ENCODE peak calls at places on chromosomes 11 and 22, in nine cellular contexts. One of them, this sample, is unnamed.

GRCh38 chr22:46892866-46893265 is 130.4 kb downstream of the TBC1D22A start:
- DNase-seq in stimulated activated CD8-positive, alpha-beta memory T cell treated with anti-CD3 and anti-CD28 coated beads, Interleukin-4, amount 100 ng/mL, for 48 hours: no peak
- DNase-seq in AG09319: no peak
- DNase-seq in A549: no peak
- DNase-seq in WTC11: no peak
- DNase-seq in NB4: no peak
- DNase-seq in NCI-H1436: no peak
- DNase-seq in NCI-H2029 treated with DMSO at 0.1 percent for 48 hours: no peak
- DNase-seq in stimulated activated naive CD4-positive, alpha-beta T cell: no peak
- DNase-seq in this sample: no peak

GRCh38 chr11:118437736-118438125 is 1.4 kb downstream of the KMT2A start:
- DNase-seq in stimulated activated CD8-positive, alpha-beta memory T cell treated with anti-CD3 and anti-CD28 coated beads, Interleukin-4, amount 100 ng/mL, for 48 hours: peak; percentile 60
- DNase-seq in AG09319: no peak
- DNase-seq in A549: no peak
- DNase-seq in WTC11: peak; percentile 31
- DNase-seq in NB4: peak; percentile 66
- DNase-seq in NCI-H1436: peak; percentile 44
- DNase-seq in NCI-H2029 treated with DMSO at 0.1 percent for 48 hours: no peak
- DNase-seq in stimulated activated naive CD4-positive, alpha-beta T cell: peak; percentile 36
- DNase-seq in this sample: peak; percentile 54

GRCh38 chr22:46297151-46297819 is 615 bp downstream of the GTSE1 start:
- DNase-seq in stimulated activated CD8-positive, alpha-beta memory T cell treated with anti-CD3 and anti-CD28 coated beads, Interleukin-4, amount 100 ng/mL, for 48 hours: peak; percentile 50
- DNase-seq in AG09319: no peak
- DNase-seq in A549: no peak
- DNase-seq in WTC11: peak; percentile 45
- DNase-seq in NB4: peak; percentile 66
- DNase-seq in NCI-H1436: no peak
- DNase-seq in NCI-H2029 treated with DMSO at 0.1 percent for 48 hours: no peak
- DNase-seq in stimulated activated naive CD4-positive, alpha-beta T cell: no peak
- DNase-seq in this sample: no peak

GRCh38 chr11:65435330-65435931 is 12.8 kb downstream of the NEAT1 start:
- DNase-seq in stimulated activated CD8-positive, alpha-beta memory T cell treated with anti-CD3 and anti-CD28 coated beads, Interleukin-4, amount 100 ng/mL, for 48 hours: no peak
- DNase-seq in AG09319: no peak
- DNase-seq in A549: peak; percentile 27
- DNase-seq in WTC11: no peak
- DNase-seq in NB4: no peak
- DNase-seq in NCI-H1436: no peak
- DNase-seq in NCI-H2029 treated with DMSO at 0.1 percent for 48 hours: no peak
- DNase-seq in stimulated activated naive CD4-positive, alpha-beta T cell: no peak
- DNase-seq in this sample: no peak

GRCh38 chr11:32888805-32889204 is 3.8 kb upstream of the QSER1 start:
- DNase-seq in stimulated activated CD8-positive, alpha-beta memory T cell treated with anti-CD3 and anti-CD28 coated beads, Interleukin-4, amount 100 ng/mL, for 48 hours: no peak
- DNase-seq in AG09319: no peak
- DNase-seq in A549: no peak
- DNase-seq in WTC11: no peak
- DNase-seq in NB4: no peak
- DNase-seq in NCI-H1436: no peak
- DNase-seq in NCI-H2029 treated with DMSO at 0.1 percent for 48 hours: no peak
- DNase-seq in stimulated activated naive CD4-positive, alpha-beta T cell: no peak
- DNase-seq in this sample: no peak

GRCh38 chr11:19803506-19803998 is 90.9 kb downstream of the NAV2 start:
- DNase-seq in stimulated activated CD8-positive, alpha-beta memory T cell treated with anti-CD3 and anti-CD28 coated beads, Interleukin-4, amount 100 ng/mL, for 48 hours: no peak
- DNase-seq in AG09319: no peak
- DNase-seq in A549: no peak
- DNase-seq in WTC11: no peak
- DNase-seq in NB4: no peak
- DNase-seq in NCI-H1436: no peak
- DNase-seq in NCI-H2029 treated with DMSO at 0.1 percent for 48 hours: no peak
- DNase-seq in stimulated activated naive CD4-positive, alpha-beta T cell: no peak
- DNase-seq in this sample: peak; percentile 42

GRCh38 chr11:6319879-6320410 is 356 bp downstream of the CAVIN3 start:
- DNase-seq in stimulated activated CD8-positive, alpha-beta memory T cell treated with anti-CD3 and anti-CD28 coated beads, Interleukin-4, amount 100 ng/mL, for 48 hours: peak; percentile 68
- DNase-seq in AG09319: peak; percentile 90
- DNase-seq in A549: peak; percentile 82
- DNase-seq in WTC11: peak; percentile 76
- DNase-seq in NB4: no peak
- DNase-seq in NCI-H1436: no peak
- DNase-seq in NCI-H2029 treated with DMSO at 0.1 percent for 48 hours: no peak
- DNase-seq in stimulated activated naive CD4-positive, alpha-beta T cell: no peak
- DNase-seq in this sample: peak; percentile 28

GRCh38 chr11:117076941-117077659 is 21.1 kb downstream of the SIK3 start:
- DNase-seq in stimulated activated CD8-positive, alpha-beta memory T cell treated with anti-CD3 and anti-CD28 coated beads, Interleukin-4, amount 100 ng/mL, for 48 hours: no peak
- DNase-seq in AG09319: no peak
- DNase-seq in A549: no peak
- DNase-seq in WTC11: no peak
- DNase-seq in NB4: no peak
- DNase-seq in NCI-H1436: peak; percentile 25
- DNase-seq in NCI-H2029 treated with DMSO at 0.1 percent for 48 hours: no peak
- DNase-seq in stimulated activated naive CD4-positive, alpha-beta T cell: no peak
- DNase-seq in this sample: peak; percentile 19

GRCh38 chr11:75428301-75428724 is 4.7 kb downstream of the KLHL35 start:
- DNase-seq in stimulated activated CD8-positive, alpha-beta memory T cell treated with anti-CD3 and anti-CD28 coated beads, Interleukin-4, amount 100 ng/mL, for 48 hours: peak; percentile 82
- DNase-seq in AG09319: peak; percentile 29
- DNase-seq in A549: no peak
- DNase-seq in WTC11: peak; percentile 85
- DNase-seq in NB4: peak; percentile 95
- DNase-seq in NCI-H1436: no peak
- DNase-seq in NCI-H2029 treated with DMSO at 0.1 percent for 48 hours: peak; percentile 89
- DNase-seq in stimulated activated naive CD4-positive, alpha-beta T cell: peak; percentile 71
- DNase-seq in this sample: no peak

GRCh38 chr11:125551835-125552342 is 17.4 kb upstream of the EI24 start:
- DNase-seq in stimulated activated CD8-positive, alpha-beta memory T cell treated with anti-CD3 and anti-CD28 coated beads, Interleukin-4, amount 100 ng/mL, for 48 hours: no peak
- DNase-seq in AG09319: no peak
- DNase-seq in A549: no peak
- DNase-seq in WTC11: no peak
- DNase-seq in NB4: no peak
- DNase-seq in NCI-H1436: no peak
- DNase-seq in NCI-H2029 treated with DMSO at 0.1 percent for 48 hours: no peak
- DNase-seq in stimulated activated naive CD4-positive, alpha-beta T cell: no peak
- DNase-seq in this sample: no peak

GRCh38 chr11:124644426-124645280 is 22.0 kb downstream of the TBRG1 start:
- DNase-seq in stimulated activated CD8-positive, alpha-beta memory T cell treated with anti-CD3 and anti-CD28 coated beads, Interleukin-4, amount 100 ng/mL, for 48 hours: peak; percentile 28
- DNase-seq in AG09319: peak; percentile 44
- DNase-seq in A549: peak; percentile 68
- DNase-seq in WTC11: peak; percentile 49
- DNase-seq in NB4: peak; percentile 67
- DNase-seq in NCI-H1436: peak; percentile 14
- DNase-seq in NCI-H2029 treated with DMSO at 0.1 percent for 48 hours: peak; percentile 20
- DNase-seq in stimulated activated naive CD4-positive, alpha-beta T cell: peak; percentile 6
- DNase-seq in this sample: peak; percentile 73

GRCh38 chr11:25596701-25597100 is 735.2 kb upstream of the ANO3 start:
- DNase-seq in stimulated activated CD8-positive, alpha-beta memory T cell treated with anti-CD3 and anti-CD28 coated beads, Interleukin-4, amount 100 ng/mL, for 48 hours: no peak
- DNase-seq in AG09319: no peak
- DNase-seq in A549: no peak
- DNase-seq in WTC11: no peak
- DNase-seq in NB4: no peak
- DNase-seq in NCI-H1436: no peak
- DNase-seq in NCI-H2029 treated with DMSO at 0.1 percent for 48 hours: no peak
- DNase-seq in stimulated activated naive CD4-positive, alpha-beta T cell: no peak
- DNase-seq in this sample: no peak

GRCh38 chr22:42317691-42318547 is 47.5 kb upstream of the TCF20 start:
- DNase-seq in stimulated activated CD8-positive, alpha-beta memory T cell treated with anti-CD3 and anti-CD28 coated beads, Interleukin-4, amount 100 ng/mL, for 48 hours: no peak
- DNase-seq in AG09319: no peak
- DNase-seq in A549: no peak
- DNase-seq in WTC11: peak; percentile 67
- DNase-seq in NB4: no peak
- DNase-seq in NCI-H1436: peak; percentile 78
- DNase-seq in NCI-H2029 treated with DMSO at 0.1 percent for 48 hours: peak; percentile 46
- DNase-seq in stimulated activated naive CD4-positive, alpha-beta T cell: no peak
- DNase-seq in this sample: peak; percentile 31

GRCh38 chr22:48084041-48084748 is 1321.7 kb downstream of the TBC1D22A start:
- DNase-seq in stimulated activated CD8-positive, alpha-beta memory T cell treated with anti-CD3 and anti-CD28 coated beads, Interleukin-4, amount 100 ng/mL, for 48 hours: no peak
- DNase-seq in AG09319: no peak
- DNase-seq in A549: no peak
- DNase-seq in WTC11: no peak
- DNase-seq in NB4: peak; percentile 14
- DNase-seq in NCI-H1436: no peak
- DNase-seq in NCI-H2029 treated with DMSO at 0.1 percent for 48 hours: peak; percentile 9
- DNase-seq in stimulated activated naive CD4-positive, alpha-beta T cell: no peak
- DNase-seq in this sample: no peak

GRCh38 chr11:35907648-35908431 is 36.0 kb upstream of the LDLRAD3 start:
- DNase-seq in stimulated activated CD8-positive, alpha-beta memory T cell treated with anti-CD3 and anti-CD28 coated beads, Interleukin-4, amount 100 ng/mL, for 48 hours: no peak
- DNase-seq in AG09319: no peak
- DNase-seq in A549: peak; percentile 45
- DNase-seq in WTC11: no peak
- DNase-seq in NB4: peak; percentile 44
- DNase-seq in NCI-H1436: no peak
- DNase-seq in NCI-H2029 treated with DMSO at 0.1 percent for 48 hours: no peak
- DNase-seq in stimulated activated naive CD4-positive, alpha-beta T cell: no peak
- DNase-seq in this sample: no peak

GRCh38 chr22:49724030-49724892 is 103.4 kb downstream of the BRD1 start:
- DNase-seq in stimulated activated CD8-positive, alpha-beta memory T cell treated with anti-CD3 and anti-CD28 coated beads, Interleukin-4, amount 100 ng/mL, for 48 hours: peak; percentile 57
- DNase-seq in AG09319: no peak
- DNase-seq in A549: no peak
- DNase-seq in WTC11: no peak
- DNase-seq in NB4: no peak
- DNase-seq in NCI-H1436: no peak
- DNase-seq in NCI-H2029 treated with DMSO at 0.1 percent for 48 hours: no peak
- DNase-seq in stimulated activated naive CD4-positive, alpha-beta T cell: peak; percentile 18
- DNase-seq in this sample: no peak

GRCh38 chr11:2525941-2526807 is 81.4 kb downstream of the KCNQ1 start:
- DNase-seq in stimulated activated CD8-positive, alpha-beta memory T cell treated with anti-CD3 and anti-CD28 coated beads, Interleukin-4, amount 100 ng/mL, for 48 hours: no peak
- DNase-seq in AG09319: no peak
- DNase-seq in A549: no peak
- DNase-seq in WTC11: peak; percentile 4
- DNase-seq in NB4: no peak
- DNase-seq in NCI-H1436: no peak
- DNase-seq in NCI-H2029 treated with DMSO at 0.1 percent for 48 hours: peak; percentile 24
- DNase-seq in stimulated activated naive CD4-positive, alpha-beta T cell: no peak
- DNase-seq in this sample: no peak

GRCh38 chr11:29432719-29433325 is 584.0 kb downstream of the KCNA4 start:
- DNase-seq in stimulated activated CD8-positive, alpha-beta memory T cell treated with anti-CD3 and anti-CD28 coated beads, Interleukin-4, amount 100 ng/mL, for 48 hours: no peak
- DNase-seq in AG09319: no peak
- DNase-seq in A549: peak; percentile 11
- DNase-seq in WTC11: no peak
- DNase-seq in NB4: peak; percentile 10
- DNase-seq in NCI-H1436: peak; percentile 0
- DNase-seq in NCI-H2029 treated with DMSO at 0.1 percent for 48 hours: peak; percentile 3
- DNase-seq in stimulated activated naive CD4-positive, alpha-beta T cell: no peak
- DNase-seq in this sample: no peak

GRCh38 chr11:121722431-121723256 is 269.9 kb upstream of the SORL1-AS1 start:
- DNase-seq in stimulated activated CD8-positive, alpha-beta memory T cell treated with anti-CD3 and anti-CD28 coated beads, Interleukin-4, amount 100 ng/mL, for 48 hours: no peak
- DNase-seq in AG09319: peak; percentile 74
- DNase-seq in A549: no peak
- DNase-seq in WTC11: peak; percentile 63
- DNase-seq in NB4: no peak
- DNase-seq in NCI-H1436: peak; percentile 48
- DNase-seq in NCI-H2029 treated with DMSO at 0.1 percent for 48 hours: peak; percentile 51
- DNase-seq in stimulated activated naive CD4-positive, alpha-beta T cell: no peak
- DNase-seq in this sample: no peak

GRCh38 chr11:30322162-30322561 is 742 bp upstream of the ARL14EP start:
- DNase-seq in stimulated activated CD8-positive, alpha-beta memory T cell treated with anti-CD3 and anti-CD28 coated beads, Interleukin-4, amount 100 ng/mL, for 48 hours: no peak
- DNase-seq in AG09319: no peak
- DNase-seq in A549: no peak
- DNase-seq in WTC11: no peak
- DNase-seq in NB4: no peak
- DNase-seq in NCI-H1436: no peak
- DNase-seq in NCI-H2029 treated with DMSO at 0.1 percent for 48 hours: no peak
- DNase-seq in stimulated activated naive CD4-positive, alpha-beta T cell: no peak
- DNase-seq in this sample: no peak

GRCh38 chr11:9037963-9038362 is 34.2 kb upstream of the NRIP3 start:
- DNase-seq in stimulated activated CD8-positive, alpha-beta memory T cell treated with anti-CD3 and anti-CD28 coated beads, Interleukin-4, amount 100 ng/mL, for 48 hours: no peak
- DNase-seq in AG09319: no peak
- DNase-seq in A549: no peak
- DNase-seq in WTC11: no peak
- DNase-seq in NB4: no peak
- DNase-seq in NCI-H1436: no peak
- DNase-seq in NCI-H2029 treated with DMSO at 0.1 percent for 48 hours: no peak
- DNase-seq in stimulated activated naive CD4-positive, alpha-beta T cell: no peak
- DNase-seq in this sample: no peak

GRCh38 chr22:23405366-23405851 is 174.7 kb downstream of the IGLL1 start:
- DNase-seq in stimulated activated CD8-positive, alpha-beta memory T cell treated with anti-CD3 and anti-CD28 coated beads, Interleukin-4, amount 100 ng/mL, for 48 hours: no peak
- DNase-seq in AG09319: no peak
- DNase-seq in A549: no peak
- DNase-seq in WTC11: peak; percentile 20
- DNase-seq in NB4: no peak
- DNase-seq in NCI-H1436: no peak
- DNase-seq in NCI-H2029 treated with DMSO at 0.1 percent for 48 hours: no peak
- DNase-seq in stimulated activated naive CD4-positive, alpha-beta T cell: no peak
- DNase-seq in this sample: no peak

GRCh38 chr11:34299284-34299961 is 58.4 kb downstream of the ABTB2 start:
- DNase-seq in stimulated activated CD8-positive, alpha-beta memory T cell treated with anti-CD3 and anti-CD28 coated beads, Interleukin-4, amount 100 ng/mL, for 48 hours: no peak
- DNase-seq in AG09319: peak; percentile 34
- DNase-seq in A549: no peak
- DNase-seq in WTC11: no peak
- DNase-seq in NB4: no peak
- DNase-seq in NCI-H1436: no peak
- DNase-seq in NCI-H2029 treated with DMSO at 0.1 percent for 48 hours: peak; percentile 30
- DNase-seq in stimulated activated naive CD4-positive, alpha-beta T cell: no peak
- DNase-seq in this sample: no peak

GRCh38 chr11:62774407-62774806 is 3.2 kb downstream of the TAF6L start:
- DNase-seq in stimulated activated CD8-positive, alpha-beta memory T cell treated with anti-CD3 and anti-CD28 coated beads, Interleukin-4, amount 100 ng/mL, for 48 hours: no peak
- DNase-seq in AG09319: no peak
- DNase-seq in A549: no peak
- DNase-seq in WTC11: no peak
- DNase-seq in NB4: no peak
- DNase-seq in NCI-H1436: no peak
- DNase-seq in NCI-H2029 treated with DMSO at 0.1 percent for 48 hours: no peak
- DNase-seq in stimulated activated naive CD4-positive, alpha-beta T cell: no peak
- DNase-seq in this sample: no peak

GRCh38 chr22:42862045-42862734 is 5.1 kb upstream of the ARFGAP3 start:
- DNase-seq in stimulated activated CD8-positive, alpha-beta memory T cell treated with anti-CD3 and anti-CD28 coated beads, Interleukin-4, amount 100 ng/mL, for 48 hours: no peak
- DNase-seq in AG09319: no peak
- DNase-seq in A549: peak; percentile 76
- DNase-seq in WTC11: no peak
- DNase-seq in NB4: no peak
- DNase-seq in NCI-H1436: no peak
- DNase-seq in NCI-H2029 treated with DMSO at 0.1 percent for 48 hours: no peak
- DNase-seq in stimulated activated naive CD4-positive, alpha-beta T cell: no peak
- DNase-seq in this sample: no peak

GRCh38 chr11:15627560-15627959 is 512.8 kb downstream of the INSC start:
- DNase-seq in stimulated activated CD8-positive, alpha-beta memory T cell treated with anti-CD3 and anti-CD28 coated beads, Interleukin-4, amount 100 ng/mL, for 48 hours: no peak
- DNase-seq in AG09319: no peak
- DNase-seq in A549: no peak
- DNase-seq in WTC11: no peak
- DNase-seq in NB4: no peak
- DNase-seq in NCI-H1436: no peak
- DNase-seq in NCI-H2029 treated with DMSO at 0.1 percent for 48 hours: no peak
- DNase-seq in stimulated activated naive CD4-positive, alpha-beta T cell: no peak
- DNase-seq in this sample: no peak

GRCh38 chr11:118705111-118705741 is 25.8 kb upstream of the TREH start:
- DNase-seq in stimulated activated CD8-positive, alpha-beta memory T cell treated with anti-CD3 and anti-CD28 coated beads, Interleukin-4, amount 100 ng/mL, for 48 hours: peak; percentile 50
- DNase-seq in AG09319: no peak
- DNase-seq in A549: no peak
- DNase-seq in WTC11: no peak
- DNase-seq in NB4: peak; percentile 73
- DNase-seq in NCI-H1436: no peak
- DNase-seq in NCI-H2029 treated with DMSO at 0.1 percent for 48 hours: no peak
- DNase-seq in stimulated activated naive CD4-positive, alpha-beta T cell: peak; percentile 26
- DNase-seq in this sample: no peak

This sample was measured in NCI-H510A treated with DMSO at 0.1 percent for 48 hours.